ENCODE peak calls at places on chromosomes 6 and 20, in eight cellular contexts. One of them, this sample, is unnamed.

GRCh38 chr6:12592634-12593033 is 123.9 kb upstream of the PHACTR1 start:
- DNase-seq in OCI-LY7: no peak
- DNase-seq in left ventricle myocardium inferior: no peak
- DNase-seq in CD8-positive, alpha-beta T cell: no peak
- DNase-seq in tibial artery: no peak
- DNase-seq in neural progenitor cell: peak; percentile 33
- DNase-seq in thoracic aorta: no peak
- DNase-seq in pancreas: no peak
- DNase-seq in this sample: no peak

GRCh38 chr20:59976196-59976847 is 18.1 kb downstream of the CDH26 start:
- DNase-seq in OCI-LY7: no peak
- DNase-seq in left ventricle myocardium inferior: no peak
- DNase-seq in CD8-positive, alpha-beta T cell: no peak
- DNase-seq in tibial artery: no peak
- DNase-seq in neural progenitor cell: no peak
- DNase-seq in thoracic aorta: no peak
- DNase-seq in pancreas: no peak
- DNase-seq in this sample: no peak

GRCh38 chr20:38342196-38342595 is 4.1 kb upstream of the LBP start:
- DNase-seq in OCI-LY7: no peak
- DNase-seq in left ventricle myocardium inferior: no peak
- DNase-seq in CD8-positive, alpha-beta T cell: no peak
- DNase-seq in tibial artery: no peak
- DNase-seq in neural progenitor cell: peak; percentile 76
- DNase-seq in thoracic aorta: no peak
- DNase-seq in pancreas: no peak
- DNase-seq in this sample: no peak

GRCh38 chr20:8431538-8432434 is 299.7 kb downstream of the PLCB1 start:
- DNase-seq in OCI-LY7: no peak
- DNase-seq in left ventricle myocardium inferior: peak; percentile 76
- DNase-seq in CD8-positive, alpha-beta T cell: no peak
- DNase-seq in tibial artery: no peak
- DNase-seq in neural progenitor cell: peak; percentile 9
- DNase-seq in thoracic aorta: no peak
- DNase-seq in pancreas: no peak
- DNase-seq in this sample: no peak

GRCh38 chr20:14536738-14537137 is 199.3 kb upstream of the FLRT3 start:
- DNase-seq in OCI-LY7: no peak
- DNase-seq in left ventricle myocardium inferior: no peak
- DNase-seq in CD8-positive, alpha-beta T cell: no peak
- DNase-seq in tibial artery: no peak
- DNase-seq in neural progenitor cell: no peak
- DNase-seq in thoracic aorta: no peak
- DNase-seq in pancreas: no peak
- DNase-seq in this sample: no peak

GRCh38 chr6:54010340-54011276 is 100.6 kb upstream of the MLIP start:
- DNase-seq in OCI-LY7: no peak
- DNase-seq in left ventricle myocardium inferior: no peak
- DNase-seq in CD8-positive, alpha-beta T cell: no peak
- DNase-seq in tibial artery: no peak
- DNase-seq in neural progenitor cell: no peak
- DNase-seq in thoracic aorta: no peak
- DNase-seq in pancreas: no peak
- DNase-seq in this sample: no peak

GRCh38 chr6:1324926-1325325 is 13.0 kb downstream of the FOXQ1 start:
- DNase-seq in OCI-LY7: no peak
- DNase-seq in left ventricle myocardium inferior: no peak
- DNase-seq in CD8-positive, alpha-beta T cell: no peak
- DNase-seq in tibial artery: no peak
- DNase-seq in neural progenitor cell: no peak
- DNase-seq in thoracic aorta: no peak
- DNase-seq in pancreas: no peak
- DNase-seq in this sample: no peak

GRCh38 chr6:167415441-167415961 is 90.6 kb downstream of the TTLL2 start:
- DNase-seq in OCI-LY7: no peak
- DNase-seq in left ventricle myocardium inferior: no peak
- DNase-seq in CD8-positive, alpha-beta T cell: no peak
- DNase-seq in tibial artery: no peak
- DNase-seq in neural progenitor cell: no peak
- DNase-seq in thoracic aorta: no peak
- DNase-seq in pancreas: no peak
- DNase-seq in this sample: no peak

GRCh38 chr6:149132336-149132735 is 185.2 kb upstream of the TAB2 start:
- DNase-seq in OCI-LY7: no peak
- DNase-seq in left ventricle myocardium inferior: no peak
- DNase-seq in CD8-positive, alpha-beta T cell: no peak
- DNase-seq in tibial artery: no peak
- DNase-seq in neural progenitor cell: no peak
- DNase-seq in thoracic aorta: no peak
- DNase-seq in pancreas: no peak
- DNase-seq in this sample: no peak

GRCh38 chr6:44253307-44254101 is 3.8 kb downstream of the SLC35B2 start:
- DNase-seq in OCI-LY7: peak; percentile 53
- DNase-seq in left ventricle myocardium inferior: no peak
- DNase-seq in CD8-positive, alpha-beta T cell: peak; percentile 42
- DNase-seq in tibial artery: no peak
- DNase-seq in neural progenitor cell: peak; percentile 67
- DNase-seq in thoracic aorta: no peak
- DNase-seq in pancreas: no peak
- DNase-seq in this sample: no peak

GRCh38 chr20:32467506-32468312 is 109.6 kb downstream of the ASXL1 start:
- DNase-seq in OCI-LY7: no peak
- DNase-seq in left ventricle myocardium inferior: peak; percentile 26
- DNase-seq in CD8-positive, alpha-beta T cell: no peak
- DNase-seq in tibial artery: no peak
- DNase-seq in neural progenitor cell: no peak
- DNase-seq in thoracic aorta: no peak
- DNase-seq in pancreas: peak; percentile 71
- DNase-seq in this sample: no peak

GRCh38 chr20:64176548-64177419 is 12.5 kb downstream of the MYT1 start:
- DNase-seq in OCI-LY7: peak; percentile 34
- DNase-seq in left ventricle myocardium inferior: peak; percentile 27
- DNase-seq in CD8-positive, alpha-beta T cell: no peak
- DNase-seq in tibial artery: no peak
- DNase-seq in neural progenitor cell: no peak
- DNase-seq in thoracic aorta: no peak
- DNase-seq in pancreas: no peak
- DNase-seq in this sample: no peak

DNA sequence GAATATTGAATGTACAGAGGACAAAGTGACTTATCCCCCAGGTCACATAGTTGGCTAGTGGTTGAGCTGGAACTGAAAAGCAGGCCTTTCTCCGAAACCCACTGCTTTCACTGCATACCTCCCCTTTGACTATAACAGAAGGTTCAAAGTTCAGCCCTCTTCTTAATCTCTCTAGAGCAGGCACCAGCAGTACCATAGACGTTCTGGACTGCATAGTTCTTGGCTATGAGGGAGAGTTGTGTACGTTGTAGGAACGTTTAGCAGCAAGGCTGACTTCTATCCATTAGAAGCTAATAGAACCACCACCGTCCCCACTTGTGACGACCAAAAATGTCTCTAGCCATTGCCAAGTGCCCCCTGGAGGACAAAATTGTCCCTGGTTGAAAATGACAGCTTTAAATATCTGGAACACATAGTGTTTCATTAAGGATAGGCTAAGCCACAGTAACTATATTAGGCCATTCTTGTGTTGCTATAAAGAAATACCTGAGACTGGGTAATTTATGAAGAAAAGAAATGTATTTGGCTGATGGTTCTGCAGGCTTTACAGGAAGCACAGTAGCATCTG is 123.8 kb upstream of the MTHFD1L start:
- DNase-seq in OCI-LY7: peak; percentile 68
- DNase-seq in left ventricle myocardium inferior: no peak
- DNase-seq in CD8-positive, alpha-beta T cell: no peak
- DNase-seq in tibial artery: no peak
- DNase-seq in neural progenitor cell: peak; percentile 56
- DNase-seq in thoracic aorta: no peak
- DNase-seq in pancreas: no peak
- DNase-seq in this sample: no peak
- H3K4me1 ChIP-seq in OCI-LY7: peaks cover 4% of the 10 kb centered on the region
- H3K4me1 ChIP-seq in left ventricle myocardium inferior: peaks cover 62% of the 10 kb centered on the region
- H3K4me1 ChIP-seq in CD8-positive, alpha-beta T cell: no peaks in the 10 kb centered on the region
- H3K4me1 ChIP-seq in tibial artery: no peaks in the 10 kb centered on the region
- H3K4me1 ChIP-seq in neural progenitor cell: peaks cover 9% of the 10 kb centered on the region
- H3K4me1 ChIP-seq in thoracic aorta: no peaks in the 10 kb centered on the region
- H3K4me1 ChIP-seq in pancreas: no peaks in the 10 kb centered on the region
- H3K4me1 ChIP-seq in this sample: no peaks in the 10 kb centered on the region

GRCh38 chr6:144033816-144034540 is 25.9 kb upstream of the PLAGL1 start:
- DNase-seq in OCI-LY7: no peak
- DNase-seq in left ventricle myocardium inferior: no peak
- DNase-seq in CD8-positive, alpha-beta T cell: no peak
- DNase-seq in tibial artery: no peak
- DNase-seq in neural progenitor cell: peak; percentile 8
- DNase-seq in thoracic aorta: no peak
- DNase-seq in pancreas: no peak
- DNase-seq in this sample: no peak

DNA sequence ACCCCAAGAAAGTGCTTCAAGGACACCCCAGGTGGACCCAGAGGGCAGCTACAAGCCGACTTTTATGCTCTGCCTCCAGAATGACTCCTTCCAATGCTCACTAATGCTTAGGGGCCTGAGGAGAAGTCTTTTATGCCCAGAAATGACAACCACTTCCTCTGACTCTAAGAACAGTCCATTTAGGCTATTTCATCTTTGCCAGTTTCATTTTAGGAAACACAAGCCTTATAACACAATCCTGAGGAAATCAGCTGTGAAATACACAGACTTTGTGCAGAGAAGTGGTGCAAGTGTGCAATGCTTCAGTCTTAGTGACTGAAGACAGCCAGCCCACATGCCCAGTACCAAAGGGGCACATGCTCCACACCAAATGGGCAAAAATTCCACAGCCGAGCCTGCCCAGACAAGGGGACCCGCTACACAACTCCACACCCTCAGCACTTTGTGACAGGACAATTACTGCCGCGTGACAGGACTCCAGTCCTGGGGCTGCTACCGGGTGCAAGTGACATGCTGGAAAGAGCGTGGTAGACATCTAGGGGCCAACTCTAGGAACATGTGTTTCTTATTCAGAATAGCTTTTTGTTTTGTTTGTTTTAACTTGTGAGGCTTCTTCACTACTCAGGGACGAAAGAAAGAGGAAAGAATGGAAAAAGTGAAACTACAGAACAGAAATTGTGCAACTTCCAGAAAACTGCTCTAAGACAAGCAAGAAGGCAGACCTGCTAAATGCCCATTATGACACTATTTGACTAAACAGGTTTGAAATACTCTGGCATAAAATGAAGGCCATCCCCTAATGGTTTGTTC is 28.2 kb upstream of the PLAGL1 start:
- DNase-seq in OCI-LY7: no peak
- DNase-seq in left ventricle myocardium inferior: no peak
- DNase-seq in CD8-positive, alpha-beta T cell: no peak
- DNase-seq in tibial artery: peak; percentile 39
- DNase-seq in neural progenitor cell: peak; percentile 57
- DNase-seq in thoracic aorta: no peak
- DNase-seq in pancreas: no peak
- DNase-seq in this sample: no peak
- H3K4me1 ChIP-seq in OCI-LY7: no peaks in the 10 kb centered on the region
- H3K4me1 ChIP-seq in left ventricle myocardium inferior: no peaks in the 10 kb centered on the region
- H3K4me1 ChIP-seq in CD8-positive, alpha-beta T cell: peaks cover 5% of the 10 kb centered on the region
- H3K4me1 ChIP-seq in tibial artery: peaks cover 8% of the 10 kb centered on the region
- H3K4me1 ChIP-seq in neural progenitor cell: peaks cover 6% of the 10 kb centered on the region
- H3K4me1 ChIP-seq in thoracic aorta: no peaks in the 10 kb centered on the region
- H3K4me1 ChIP-seq in pancreas: no peaks in the 10 kb centered on the region
- H3K4me1 ChIP-seq in this sample: no peaks in the 10 kb centered on the region

DNA sequence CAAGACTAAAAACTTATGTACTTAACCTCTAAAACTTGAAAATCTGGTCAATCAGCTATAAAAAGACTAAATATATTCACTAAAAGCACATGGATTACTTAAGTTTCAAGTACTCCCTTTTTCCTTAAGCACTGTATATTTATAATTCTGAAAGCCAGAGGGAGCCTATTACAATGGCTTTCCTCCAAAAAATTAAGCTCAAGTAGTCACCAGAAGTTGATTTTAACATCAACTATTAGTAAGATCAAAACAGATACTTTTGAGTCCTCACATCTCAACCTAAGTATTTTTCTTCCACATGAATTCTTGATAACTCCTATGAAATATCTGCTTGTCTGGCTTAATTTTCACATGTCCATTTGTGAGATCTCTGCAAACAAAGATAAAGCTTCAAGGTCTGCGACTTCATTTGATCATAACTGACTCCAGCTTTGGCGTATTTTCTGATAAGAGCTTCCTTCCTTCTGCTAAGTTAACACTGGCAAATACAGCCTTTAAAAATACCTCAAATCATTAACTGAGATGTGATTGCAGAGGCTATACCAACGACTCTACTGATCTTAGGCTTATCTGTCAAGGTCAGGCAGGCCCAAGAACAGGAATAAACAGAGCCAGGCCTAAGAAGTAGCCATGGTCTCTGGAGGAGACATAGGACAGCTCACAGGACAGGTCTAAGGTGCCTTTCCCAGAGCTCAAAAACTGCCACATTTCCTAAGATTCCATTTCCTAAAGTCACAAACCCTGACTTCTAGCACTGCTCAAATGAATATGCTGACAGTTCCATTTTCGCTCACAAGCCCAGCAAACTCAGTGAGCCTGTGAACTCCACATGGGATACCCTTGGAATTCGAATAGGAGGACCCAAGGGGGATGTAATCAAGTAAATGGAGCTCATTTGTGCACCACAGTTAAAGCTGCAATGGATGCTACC is 10.0 kb downstream of the SNX5 start:
- DNase-seq in OCI-LY7: no peak
- DNase-seq in left ventricle myocardium inferior: no peak
- DNase-seq in CD8-positive, alpha-beta T cell: no peak
- DNase-seq in tibial artery: no peak
- DNase-seq in neural progenitor cell: no peak
- DNase-seq in thoracic aorta: no peak
- DNase-seq in pancreas: no peak
- DNase-seq in this sample: no peak
- H3K4me1 ChIP-seq in OCI-LY7: peaks cover 100% of the 10 kb centered on the region
- H3K4me1 ChIP-seq in left ventricle myocardium inferior: peaks cover 69% of the 10 kb centered on the region
- H3K4me1 ChIP-seq in CD8-positive, alpha-beta T cell: peaks cover 22% of the 10 kb centered on the region
- H3K4me1 ChIP-seq in tibial artery: peaks cover 62% of the 10 kb centered on the region
- H3K4me1 ChIP-seq in neural progenitor cell: peaks cover 25% of the 10 kb centered on the region
- H3K4me1 ChIP-seq in thoracic aorta: peaks cover 27% of the 10 kb centered on the region
- H3K4me1 ChIP-seq in pancreas: peaks cover 24% of the 10 kb centered on the region
- H3K4me1 ChIP-seq in this sample: peaks cover 3% of the 10 kb centered on the region

DNA sequence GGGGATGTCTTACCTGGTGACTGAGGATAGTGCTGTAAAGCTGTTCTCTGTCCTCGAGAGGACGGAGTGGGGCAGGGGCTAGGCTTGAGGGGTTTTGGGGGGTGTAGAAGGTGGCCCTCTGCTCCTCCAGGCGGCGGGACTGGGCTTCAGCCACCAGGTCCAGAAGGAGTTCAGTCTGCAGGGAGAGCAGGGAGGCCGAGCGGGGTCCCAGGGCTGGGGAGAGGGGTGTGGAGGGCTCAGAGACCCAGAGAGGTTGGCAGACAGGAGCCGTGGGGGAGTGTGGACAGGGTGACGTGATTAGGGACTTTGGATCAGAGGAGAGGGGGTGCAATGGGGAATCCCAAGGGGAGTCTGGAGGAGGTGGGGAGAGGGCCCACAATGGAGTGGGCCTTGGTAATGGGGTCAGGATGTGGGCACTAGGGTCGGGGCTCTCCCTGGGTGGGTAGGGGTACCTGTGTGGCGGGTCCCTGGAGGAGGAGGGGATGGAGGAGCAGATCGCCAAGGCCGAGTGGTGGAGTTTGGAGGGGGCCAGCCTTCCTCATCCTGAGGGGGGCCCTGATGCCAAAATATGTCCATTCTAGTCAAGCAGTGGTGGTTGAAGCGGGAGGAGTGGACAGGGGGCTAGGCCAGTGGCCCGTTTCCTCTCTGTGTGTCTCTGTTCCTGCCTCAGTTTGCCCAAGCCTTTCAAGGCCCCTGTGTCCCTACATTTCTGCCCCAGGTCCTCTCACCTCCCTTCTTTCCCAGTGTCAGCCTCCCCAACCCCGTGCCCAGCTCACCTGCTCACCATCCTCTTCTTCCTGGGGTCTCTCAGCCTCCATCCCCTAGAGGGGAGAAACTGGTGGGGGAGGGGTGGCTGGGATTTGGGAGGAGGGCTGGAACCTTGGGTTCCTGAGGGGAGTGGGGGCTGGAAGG is 491 bp downstream of the GPSM3 start:
- DNase-seq in OCI-LY7: no peak
- DNase-seq in left ventricle myocardium inferior: no peak
- DNase-seq in CD8-positive, alpha-beta T cell: no peak
- DNase-seq in tibial artery: no peak
- DNase-seq in neural progenitor cell: no peak
- DNase-seq in thoracic aorta: no peak
- DNase-seq in pancreas: no peak
- DNase-seq in this sample: no peak
- H3K4me1 ChIP-seq in OCI-LY7: peaks cover 66% of the 10 kb centered on the region
- H3K4me1 ChIP-seq in left ventricle myocardium inferior: peaks cover 85% of the 10 kb centered on the region
- H3K4me1 ChIP-seq in CD8-positive, alpha-beta T cell: peaks cover 53% of the 10 kb centered on the region
- H3K4me1 ChIP-seq in tibial artery: peaks cover 51% of the 10 kb centered on the region
- H3K4me1 ChIP-seq in neural progenitor cell: peaks cover 29% of the 10 kb centered on the region
- H3K4me1 ChIP-seq in thoracic aorta: peaks cover 19% of the 10 kb centered on the region
- H3K4me1 ChIP-seq in pancreas: peaks cover 6% of the 10 kb centered on the region
- H3K4me1 ChIP-seq in this sample: peaks cover 12% of the 10 kb centered on the region

This sample was measured in breast epithelium.